ENCODE peak calls at places on chromosomes 5 and 9, in ten cellular contexts. U is fibroblast of pulmonary artery, W is GM13977, N is WTC11, Q is transverse colon, F is K562, R is AG04450, C is endothelial cell, Y is heart left ventricle, T is colonic mucosa. G is an unnamed sample.
A peak's percentile ranks its signal among the peaks of the same experiment; 100 is the strongest.

GRCh38 chr5:142792012-142792864 is 22.1 kb downstream of the ARHGAP26 start:
- DNase-seq in U (no peak), W (no peak), N (no peak), Q (no peak), F (no peak), R (no peak), C (no peak), Y (no peak), T (no peak), G (no peak)

GRCh38 chr5:112208699-112209615 is 210.1 kb downstream of the EPB41L4A start:
- DNase-seq in U (no peak), W (peak; percentile 19), N (no peak), Q (no peak), F (no peak), R (no peak), C (no peak), Y (no peak), T (no peak), G (no peak)

GRCh38 chr5:93340881-93341280 is 240.1 kb downstream of the NR2F1-AS1 start:
- DNase-seq in U (no peak), W (no peak), N (no peak), Q (no peak), F (no peak), R (no peak), C (no peak), Y (no peak), T (no peak), G (no peak)

GRCh38 chr9:92406506-92406905 is 2.1 kb upstream of the OGN start:
- DNase-seq in U (peak; percentile 39), W (peak; percentile 17), N (no peak), Q (peak; percentile 26), F (no peak), R (no peak), C (no peak), Y (peak; percentile 44), T (peak; percentile 34), G (no peak)

GRCh38 chr9:18442629-18443491 is 31.1 kb upstream of the ADAMTSL1 start:
- DNase-seq in U (peak; percentile 89), W (peak; percentile 66), N (peak; percentile 78), Q (peak; percentile 76), F (peak; percentile 27), R (peak; percentile 71), C (peak; percentile 80), Y (peak; percentile 71), T (peak; percentile 70), G (peak; percentile 59)

GRCh38 chr5:176166427-176166826 is 71.8 kb upstream of the SIMC1 start:
- DNase-seq in U (no peak), W (no peak), N (no peak), Q (no peak), F (no peak), R (no peak), C (no peak), Y (no peak), T (no peak), G (no peak)

GRCh38 chr5:119840175-119840574 is 210.8 kb downstream of the FAM170A start:
- DNase-seq in U (no peak), W (no peak), N (no peak), Q (no peak), F (no peak), R (no peak), C (no peak), Y (no peak), T (no peak), G (no peak)

GRCh38 chr5:122292357-122292756 is 19.7 kb upstream of the SNCAIP start:
- DNase-seq in U (no peak), W (no peak), N (no peak), Q (no peak), F (no peak), R (peak; percentile 27), C (no peak), Y (no peak), T (no peak), G (no peak)

GRCh38 chr5:82986404-82986803 is 90.8 kb downstream of the TMEM167A start:
- DNase-seq in U (no peak), W (no peak), N (no peak), Q (no peak), F (no peak), R (no peak), C (no peak), Y (no peak), T (no peak), G (no peak)

GRCh38 chr9:2618289-2618688 is 3.3 kb upstream of the VLDLR start:
- DNase-seq in U (no peak), W (no peak), N (no peak), Q (no peak), F (no peak), R (no peak), C (no peak), Y (no peak), T (no peak), G (no peak)

GRCh38 chr5:170179626-170180025 is 53.2 kb upstream of the C5orf58 start:
- DNase-seq in U (no peak), W (no peak), N (no peak), Q (no peak), F (no peak), R (no peak), C (no peak), Y (no peak), T (no peak), G (no peak)

GRCh38 chr5:55036477-55036876 is 12.4 kb downstream of the GZMK start:
- DNase-seq in U (peak; percentile 31), W (no peak), N (no peak), Q (no peak), F (no peak), R (no peak), C (no peak), Y (no peak), T (no peak), G (no peak)

GRCh38 chr9:36798350-36799065 is 225.8 kb downstream of the MELK start:
- DNase-seq in U (no peak), W (no peak), N (no peak), Q (no peak), F (peak; percentile 13), R (no peak), C (peak; percentile 38), Y (no peak), T (no peak), G (no peak)

GRCh38 chr9:134408389-134408788 is 82.1 kb downstream of the RXRA start:
- DNase-seq in U (no peak), W (no peak), N (no peak), Q (no peak), F (no peak), R (no peak), C (no peak), Y (no peak), T (no peak), G (no peak)

DNA sequence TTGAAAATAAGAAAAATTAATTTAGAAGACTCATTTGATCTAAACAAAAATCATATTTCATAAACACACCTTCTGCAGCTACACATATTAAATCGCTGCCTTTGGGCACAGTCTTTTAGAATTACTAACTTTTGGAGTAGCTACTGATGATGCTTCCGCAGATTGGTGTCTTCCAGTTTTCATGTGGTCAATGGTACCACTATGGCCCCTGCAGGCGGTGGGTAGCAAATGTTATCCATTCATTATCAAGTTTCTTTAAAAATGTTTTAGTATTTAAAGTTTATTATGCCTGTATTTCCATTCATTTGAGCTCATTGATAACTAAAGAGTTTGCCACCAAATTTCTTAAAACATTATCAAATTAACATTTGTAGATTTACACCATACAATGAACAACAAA is 122.9 kb upstream of the GRAMD2B start:
- DNase-seq in U (no peak), W (no peak), N (no peak), Q (no peak), F (no peak), R (no peak), C (no peak), Y (no peak), T (no peak), G (no peak)
- TF ChIP-seq CTCF in U (no peak), W (no peak), N (no peak), Q (no peak), F (no peak), R (peak; percentile 18), C (no peak), Y (no peak), T (no peak), G (no peak)

GRCh38 chr9:121610638-121610953 is 40.8 kb upstream of the DAB2IP start:
- DNase-seq in U (no peak), W (no peak), N (no peak), Q (no peak), F (peak; percentile 20), R (no peak), C (no peak), Y (no peak), T (no peak), G (no peak)
- TF ChIP-seq CTCF in U (no peak), W (no peak), N (no peak), Q (no peak), F (peak; percentile 26), R (no peak), C (no peak), Y (no peak), T (no peak), G (no peak)

GRCh38 chr5:53127107-53127506 is 17.6 kb upstream of the MOCS2 start:
- DNase-seq in U (no peak), W (no peak), N (no peak), Q (no peak), F (no peak), R (no peak), C (no peak), Y (no peak), T (no peak), G (no peak)

GRCh38 chr5:53128481-53128880 is 18.9 kb upstream of the MOCS2 start:
- DNase-seq in U (no peak), W (no peak), N (no peak), Q (no peak), F (no peak), R (no peak), C (no peak), Y (no peak), T (no peak), G (no peak)

GRCh38 chr5:53120165-53120564 is 10.6 kb upstream of the MOCS2 start:
- DNase-seq in U (no peak), W (no peak), N (no peak), Q (no peak), F (no peak), R (no peak), C (no peak), Y (no peak), T (no peak), G (no peak)

GRCh38 chr5:53126514-53126913 is 17.0 kb upstream of the MOCS2 start:
- DNase-seq in U (peak; percentile 24), W (no peak), N (no peak), Q (no peak), F (no peak), R (no peak), C (no peak), Y (no peak), T (no peak), G (no peak)

DNA sequence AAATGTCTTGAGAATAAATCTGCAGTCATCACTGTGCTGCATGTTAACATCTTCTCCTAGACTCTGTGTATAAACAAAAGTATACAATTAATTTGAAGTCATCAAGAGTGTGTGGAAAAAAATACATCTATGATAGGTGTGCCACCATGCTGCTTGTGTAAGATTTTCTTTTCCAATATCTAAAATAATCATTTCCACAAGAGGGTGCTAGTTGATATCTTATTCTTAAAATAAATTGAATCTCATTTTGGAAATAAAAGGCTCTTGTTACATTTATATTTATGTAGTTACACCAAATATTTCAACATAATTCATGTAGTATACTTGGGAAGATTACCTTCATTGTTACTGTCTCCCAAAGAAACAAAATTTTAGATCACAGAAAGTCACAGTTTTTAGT is 14.1 kb upstream of the MOCS2 start:
- DNase-seq in U (peak; percentile 44), W (no peak), N (no peak), Q (no peak), F (no peak), R (no peak), C (no peak), Y (no peak), T (no peak), G (no peak)
- TF ChIP-seq CTCF in U (peak; percentile 16), W (peak; percentile 3), N (no peak), Q (no peak), F (no peak), R (peak; percentile 35), C (no peak), Y (no peak), T (no peak), G (peak; percentile 26)

GRCh38 chr5:95620870-95621838 is 1.3 kb downstream of the GPR150 start:
- DNase-seq in U (no peak), W (peak; percentile 58), N (peak; percentile 60), Q (peak; percentile 32), F (no peak), R (no peak), C (peak; percentile 53), Y (peak; percentile 14), T (peak; percentile 45), G (peak; percentile 33)
- TF ChIP-seq CTCF in U (no peak), W (no peak), N (no peak), Q (no peak), F (no peak), R (no peak), C (no peak), Y (no peak), T (no peak), G (peak; percentile 17)

G was measured in progenitor cell of endocrine pancreas.